ENCODE peak calls at places on chromosomes 11 and 22, in seven cellular contexts. One of them, this sample, is unnamed.

GRCh38 chr22:27242917-27243589 is 558.5 kb downstream of the MN1 start:
- DNase-seq in OCI-LY7: no peak
- DNase-seq in mesenchymal stem cell: no peak
- DNase-seq in GM23248: no peak
- DNase-seq in right atrium auricular region: no peak
- DNase-seq in esophagus squamous epithelium: no peak
- DNase-seq in A549: peak
- DNase-seq in this sample: no peak

GRCh38 chr11:111352935-111353695 is 26.0 kb downstream of the POU2AF1 start:
- DNase-seq in right atrium auricular region: no peak
- DNase-seq in GM23248: no peak
- DNase-seq in esophagus squamous epithelium: no peak
- DNase-seq in OCI-LY7: peak
- DNase-seq in A549: no peak
- DNase-seq in mesenchymal stem cell: no peak
- DNase-seq in this sample: no peak

GRCh38 chr11:69774354-69775162 is 583 bp downstream of the FGF4 start:
- DNase-seq in esophagus squamous epithelium: no peak
- DNase-seq in A549: no peak
- DNase-seq in mesenchymal stem cell: no peak
- DNase-seq in right atrium auricular region: no peak
- DNase-seq in OCI-LY7: no peak
- DNase-seq in GM23248: no peak
- DNase-seq in this sample: no peak

GRCh38 chr11:74770456-74770855 is 21.8 kb downstream of the RNF169 start:
- DNase-seq in esophagus squamous epithelium: no peak
- DNase-seq in mesenchymal stem cell: no peak
- DNase-seq in A549: no peak
- DNase-seq in right atrium auricular region: no peak
- DNase-seq in GM23248: no peak
- DNase-seq in OCI-LY7: no peak
- DNase-seq in this sample: no peak

GRCh38 chr11:90330632-90331031 is 107.8 kb upstream of the CHORDC1 start:
- DNase-seq in esophagus squamous epithelium: no peak
- DNase-seq in mesenchymal stem cell: no peak
- DNase-seq in A549: no peak
- DNase-seq in right atrium auricular region: no peak
- DNase-seq in OCI-LY7: no peak
- DNase-seq in GM23248: no peak
- DNase-seq in this sample: no peak

GRCh38 chr11:133984828-133985227 is 28.1 kb upstream of the IGSF9B start:
- DNase-seq in GM23248: no peak
- DNase-seq in OCI-LY7: no peak
- DNase-seq in mesenchymal stem cell: no peak
- DNase-seq in esophagus squamous epithelium: no peak
- DNase-seq in right atrium auricular region: no peak
- DNase-seq in A549: no peak
- DNase-seq in this sample: no peak

GRCh38 chr22:43151251-43152000 is at the start of gene TSPO:
- DNase-seq in right atrium auricular region: peak
- DNase-seq in mesenchymal stem cell: peak
- DNase-seq in esophagus squamous epithelium: no peak
- DNase-seq in GM23248: peak
- DNase-seq in A549: peak
- DNase-seq in OCI-LY7: peak
- DNase-seq in this sample: peak

GRCh38 chr11:9053631-9054030 is 37.8 kb downstream of the SCUBE2 start:
- DNase-seq in right atrium auricular region: no peak
- DNase-seq in GM23248: peak
- DNase-seq in esophagus squamous epithelium: no peak
- DNase-seq in mesenchymal stem cell: peak
- DNase-seq in A549: no peak
- DNase-seq in OCI-LY7: no peak
- DNase-seq in this sample: peak

GRCh38 chr22:49936018-49936972 is 17.9 kb downstream of the CRELD2 start:
- DNase-seq in A549: peak
- DNase-seq in mesenchymal stem cell: peak
- DNase-seq in GM23248: peak
- DNase-seq in OCI-LY7: peak
- DNase-seq in esophagus squamous epithelium: peak
- DNase-seq in right atrium auricular region: peak
- DNase-seq in this sample: peak

GRCh38 chr11:95790933-95791247 is 592 bp downstream of the CEP57 start:
- DNase-seq in mesenchymal stem cell: peak
- DNase-seq in GM23248: peak
- DNase-seq in esophagus squamous epithelium: peak
- DNase-seq in OCI-LY7: peak
- DNase-seq in right atrium auricular region: peak
- DNase-seq in A549: peak
- DNase-seq in this sample: peak

GRCh38 chr11:113162590-113162961 is 151.8 kb upstream of the TTC12 start:
- DNase-seq in OCI-LY7: no peak
- DNase-seq in esophagus squamous epithelium: no peak
- DNase-seq in mesenchymal stem cell: no peak
- DNase-seq in right atrium auricular region: peak
- DNase-seq in GM23248: no peak
- DNase-seq in A549: no peak
- DNase-seq in this sample: no peak

GRCh38 chr11:57650739-57651090 is 1.0 kb upstream of the YPEL4 start:
- DNase-seq in A549: no peak
- DNase-seq in OCI-LY7: no peak
- DNase-seq in right atrium auricular region: no peak
- DNase-seq in esophagus squamous epithelium: no peak
- DNase-seq in mesenchymal stem cell: no peak
- DNase-seq in GM23248: no peak
- DNase-seq in this sample: no peak
- H3K4me3 ChIP-seq in A549: no peak
- H3K4me3 ChIP-seq in OCI-LY7: no peak
- H3K4me3 ChIP-seq in right atrium auricular region: no peak
- H3K4me3 ChIP-seq in esophagus squamous epithelium: no peak
- H3K4me3 ChIP-seq in mesenchymal stem cell: no peak
- H3K4me3 ChIP-seq in GM23248: no peak
- H3K4me3 ChIP-seq in this sample: no peak

GRCh38 chr11:16925495-16926065 is 88.6 kb downstream of the PLEKHA7 start:
- DNase-seq in right atrium auricular region: no peak
- DNase-seq in GM23248: peak
- DNase-seq in OCI-LY7: no peak
- DNase-seq in A549: peak
- DNase-seq in esophagus squamous epithelium: no peak
- DNase-seq in mesenchymal stem cell: peak
- DNase-seq in this sample: peak

GRCh38 chr11:16924826-16925494 is 89.3 kb downstream of the PLEKHA7 start:
- DNase-seq in esophagus squamous epithelium: no peak
- DNase-seq in OCI-LY7: no peak
- DNase-seq in A549: peak
- DNase-seq in mesenchymal stem cell: no peak
- DNase-seq in right atrium auricular region: no peak
- DNase-seq in GM23248: peak
- DNase-seq in this sample: peak

GRCh38 chr11:16926868-16927267 is 87.3 kb downstream of the PLEKHA7 start:
- DNase-seq in OCI-LY7: no peak
- DNase-seq in right atrium auricular region: no peak
- DNase-seq in A549: no peak
- DNase-seq in GM23248: no peak
- DNase-seq in esophagus squamous epithelium: no peak
- DNase-seq in mesenchymal stem cell: no peak
- DNase-seq in this sample: no peak

GRCh38 chr11:16923987-16924386 is 90.2 kb downstream of the PLEKHA7 start:
- DNase-seq in mesenchymal stem cell: no peak
- DNase-seq in A549: no peak
- DNase-seq in esophagus squamous epithelium: no peak
- DNase-seq in GM23248: no peak
- DNase-seq in OCI-LY7: no peak
- DNase-seq in right atrium auricular region: no peak
- DNase-seq in this sample: no peak

GRCh38 chr11:16924462-16924825 is 89.8 kb downstream of the PLEKHA7 start:
- DNase-seq in mesenchymal stem cell: no peak
- DNase-seq in right atrium auricular region: no peak
- DNase-seq in GM23248: no peak
- DNase-seq in OCI-LY7: no peak
- DNase-seq in esophagus squamous epithelium: no peak
- DNase-seq in A549: no peak
- DNase-seq in this sample: no peak
- H3K4me3 ChIP-seq in mesenchymal stem cell: no peak
- H3K4me3 ChIP-seq in right atrium auricular region: peak
- H3K4me3 ChIP-seq in GM23248: no peak
- H3K4me3 ChIP-seq in OCI-LY7: no peak
- H3K4me3 ChIP-seq in esophagus squamous epithelium: peak
- H3K4me3 ChIP-seq in A549: peak
- H3K4me3 ChIP-seq in this sample: no peak

GRCh38 chr11:118910309-118911112 is 15.2 kb downstream of the BCL9L start:
- DNase-seq in GM23248: peak
- DNase-seq in A549: peak
- DNase-seq in OCI-LY7: no peak
- DNase-seq in esophagus squamous epithelium: no peak
- DNase-seq in right atrium auricular region: peak
- DNase-seq in mesenchymal stem cell: peak
- DNase-seq in this sample: peak
- H3K4me3 ChIP-seq in GM23248: peak
- H3K4me3 ChIP-seq in A549: peak
- H3K4me3 ChIP-seq in OCI-LY7: no peak
- H3K4me3 ChIP-seq in esophagus squamous epithelium: peak
- H3K4me3 ChIP-seq in right atrium auricular region: peak
- H3K4me3 ChIP-seq in mesenchymal stem cell: peak
- H3K4me3 ChIP-seq in this sample: peak

DNA sequence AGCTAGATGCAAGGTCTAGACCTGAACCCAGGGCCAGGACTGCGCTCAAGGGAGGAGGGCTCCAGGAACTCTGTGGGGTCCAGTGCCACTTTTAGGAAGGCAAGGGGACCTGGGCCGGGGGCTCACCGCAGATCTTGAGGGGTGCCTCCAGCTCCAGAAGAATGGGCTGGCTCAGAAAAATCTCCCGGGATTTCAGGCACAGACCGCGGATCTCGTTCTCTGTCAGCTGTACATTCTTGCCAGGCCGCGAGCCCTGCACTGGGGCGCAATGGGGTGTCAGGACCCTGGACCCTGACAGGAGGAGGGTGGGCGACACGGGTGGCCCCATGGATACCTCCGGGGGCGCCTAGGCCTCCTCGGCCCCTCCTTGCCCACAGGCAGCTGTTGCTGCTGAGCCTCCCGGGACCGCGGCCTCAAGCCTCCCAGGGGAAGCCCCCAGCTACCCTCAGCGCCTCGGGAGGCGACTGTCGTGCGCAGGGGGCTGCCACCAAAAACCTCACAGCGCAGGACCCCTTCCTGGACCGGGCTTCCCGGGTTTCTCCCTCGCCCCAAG is 640 bp downstream of the PPP1CA start:
- DNase-seq in mesenchymal stem cell: peak
- DNase-seq in GM23248: peak
- DNase-seq in right atrium auricular region: no peak
- DNase-seq in esophagus squamous epithelium: no peak
- DNase-seq in A549: no peak
- DNase-seq in OCI-LY7: no peak
- DNase-seq in this sample: no peak
- H3K4me3 ChIP-seq in mesenchymal stem cell: peak
- H3K4me3 ChIP-seq in GM23248: peak
- H3K4me3 ChIP-seq in right atrium auricular region: peak
- H3K4me3 ChIP-seq in esophagus squamous epithelium: peak
- H3K4me3 ChIP-seq in A549: peak
- H3K4me3 ChIP-seq in OCI-LY7: peak
- H3K4me3 ChIP-seq in this sample: peak

DNA sequence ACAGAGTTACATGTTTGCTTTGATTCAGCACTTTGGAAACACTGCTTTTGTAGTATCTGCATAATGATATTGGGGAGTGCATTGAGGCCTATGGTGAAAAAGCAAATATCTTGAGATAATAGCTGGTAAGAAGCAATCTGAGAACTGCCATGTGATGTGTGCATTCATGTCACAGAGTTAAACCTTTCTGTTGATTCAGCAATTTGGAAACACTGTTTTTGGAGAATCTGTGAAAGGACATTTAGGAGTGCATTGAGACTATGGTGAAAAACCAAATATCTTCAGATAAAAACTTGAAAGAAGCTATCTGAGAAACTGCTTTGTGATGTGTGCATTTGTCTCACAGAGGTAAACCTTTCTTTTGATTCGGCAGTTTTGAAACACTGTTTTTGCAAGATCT is 346.8 kb downstream of the OR4C45 start:
- DNase-seq in A549: no peak
- DNase-seq in right atrium auricular region: no peak
- DNase-seq in OCI-LY7: no peak
- DNase-seq in GM23248: no peak
- DNase-seq in esophagus squamous epithelium: no peak
- DNase-seq in mesenchymal stem cell: no peak
- DNase-seq in this sample: no peak
- H3K4me3 ChIP-seq in A549: no peak
- H3K4me3 ChIP-seq in right atrium auricular region: no peak
- H3K4me3 ChIP-seq in OCI-LY7: no peak
- H3K4me3 ChIP-seq in GM23248: no peak
- H3K4me3 ChIP-seq in esophagus squamous epithelium: no peak
- H3K4me3 ChIP-seq in mesenchymal stem cell: no peak
- H3K4me3 ChIP-seq in this sample: no peak

GRCh38 chr11:130428692-130429681 is 578 bp upstream of the ADAMTS8 start:
- DNase-seq in esophagus squamous epithelium: no peak
- DNase-seq in A549: no peak
- DNase-seq in mesenchymal stem cell: no peak
- DNase-seq in OCI-LY7: no peak
- DNase-seq in right atrium auricular region: no peak
- DNase-seq in GM23248: no peak
- DNase-seq in this sample: no peak
- H3K4me3 ChIP-seq in esophagus squamous epithelium: peak
- H3K4me3 ChIP-seq in A549: peak
- H3K4me3 ChIP-seq in mesenchymal stem cell: peak
- H3K4me3 ChIP-seq in OCI-LY7: no peak
- H3K4me3 ChIP-seq in right atrium auricular region: peak
- H3K4me3 ChIP-seq in GM23248: peak
- H3K4me3 ChIP-seq in this sample: no peak

DNA sequence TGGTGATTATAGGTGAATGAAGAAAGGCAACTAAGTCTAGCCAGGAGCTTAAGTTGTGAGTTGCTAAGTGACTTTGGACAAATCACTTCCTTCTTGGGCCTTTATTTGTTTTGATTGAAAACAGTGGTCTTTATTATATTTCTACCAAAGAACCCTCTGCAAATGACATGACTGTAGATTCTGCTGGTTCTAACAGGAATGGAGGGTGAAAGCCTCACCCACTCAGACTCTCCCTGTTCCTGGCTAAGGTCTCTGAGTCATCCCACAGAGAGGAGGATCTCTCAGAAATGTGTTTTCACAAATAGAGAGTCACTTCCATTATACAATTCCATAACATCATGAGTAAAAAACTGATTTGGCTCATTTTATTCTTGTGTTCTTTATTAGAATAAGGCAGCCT is 583.9 kb upstream of the LRRC4C start:
- DNase-seq in mesenchymal stem cell: no peak
- DNase-seq in right atrium auricular region: no peak
- DNase-seq in OCI-LY7: no peak
- DNase-seq in GM23248: no peak
- DNase-seq in esophagus squamous epithelium: no peak
- DNase-seq in A549: no peak
- DNase-seq in this sample: peak
- H3K4me3 ChIP-seq in mesenchymal stem cell: no peak
- H3K4me3 ChIP-seq in right atrium auricular region: no peak
- H3K4me3 ChIP-seq in OCI-LY7: no peak
- H3K4me3 ChIP-seq in GM23248: no peak
- H3K4me3 ChIP-seq in esophagus squamous epithelium: no peak
- H3K4me3 ChIP-seq in A549: no peak
- H3K4me3 ChIP-seq in this sample: no peak

GRCh38 chr11:1749020-1749758 is 1.2 kb downstream of the IFITM10 start:
- DNase-seq in GM23248: peak
- DNase-seq in right atrium auricular region: no peak
- DNase-seq in esophagus squamous epithelium: no peak
- DNase-seq in mesenchymal stem cell: peak
- DNase-seq in A549: no peak
- DNase-seq in OCI-LY7: no peak
- DNase-seq in this sample: peak
- H3K4me3 ChIP-seq in GM23248: peak
- H3K4me3 ChIP-seq in right atrium auricular region: peak
- H3K4me3 ChIP-seq in esophagus squamous epithelium: peak
- H3K4me3 ChIP-seq in mesenchymal stem cell: peak
- H3K4me3 ChIP-seq in A549: peak
- H3K4me3 ChIP-seq in OCI-LY7: no peak
- H3K4me3 ChIP-seq in this sample: peak